ENCODE peak calls at places on chromosomes 5 and 9, in six cellular contexts. J, L, D, G, O and F are unnamed samples.

GRCh38 chr5:172546196-172546595 is 91.9 kb upstream of the SH3PXD2B start:
- DNase-seq in J (peak), L (no peak), D (no peak), G (no peak), O (no peak), F (no peak)

GRCh38 chr9:12930906-12931305 is 156.1 kb downstream of the LURAP1L start:
- DNase-seq in J (no peak), L (no peak), D (no peak), G (no peak), O (no peak), F (no peak)

GRCh38 chr5:108638021-108638420 is 109.7 kb upstream of the FER start:
- DNase-seq in J (no peak), L (no peak), D (no peak), G (no peak), O (no peak), F (no peak)

GRCh38 chr5:64532212-64532611 is 26.4 kb downstream of the RGS7BP start:
- DNase-seq in J (no peak), L (no peak), D (no peak), G (no peak), O (no peak), F (no peak)

GRCh38 chr9:21995652-21996275 is 1.2 kb downstream of the CDKN2B-AS1 start:
- DNase-seq in J (no peak), L (no peak), D (peak), G (peak), O (no peak), F (peak)

GRCh38 chr9:91905958-91906585 is 44.0 kb downstream of the ROR2 start:
- DNase-seq in J (no peak), L (no peak), D (no peak), G (no peak), O (no peak), F (peak)

GRCh38 chr9:138118601-138119071 is 241.1 kb downstream of the CACNA1B start:
- DNase-seq in J (no peak), L (no peak), D (no peak), G (no peak), O (no peak), F (no peak)

GRCh38 chr5:19605846-19606407 is 382.1 kb downstream of the CDH18 start:
- DNase-seq in J (no peak), L (no peak), D (no peak), G (no peak), O (no peak), F (no peak)

GRCh38 chr5:154813736-154814135 is 36.7 kb downstream of the FAXDC2 start:
- DNase-seq in J (no peak), L (no peak), D (no peak), G (no peak), O (no peak), F (no peak)

GRCh38 chr5:15983392-15983791 is 196.2 kb downstream of the MARCHF11 start:
- DNase-seq in J (no peak), L (no peak), D (no peak), G (no peak), O (no peak), F (no peak)

GRCh38 chr5:139575751-139576150 is 14.6 kb downstream of the UBE2D2 start:
- DNase-seq in J (no peak), L (no peak), D (no peak), G (no peak), O (no peak), F (no peak)

GRCh38 chr5:146802945-146803522 is 75.5 kb downstream of the PPP2R2B start:
- DNase-seq in J (no peak), L (no peak), D (no peak), G (no peak), O (no peak), F (no peak)

GRCh38 chr5:153960269-153961215 is 78.2 kb downstream of the FAM114A2 start:
- DNase-seq in J (no peak), L (no peak), D (peak), G (no peak), O (no peak), F (no peak)

GRCh38 chr5:109063223-109063622 is 315.5 kb downstream of the FER start:
- DNase-seq in J (no peak), L (no peak), D (no peak), G (no peak), O (no peak), F (no peak)

GRCh38 chr9:101495810-101496209 is 37.8 kb upstream of the RNF20 start:
- DNase-seq in J (no peak), L (no peak), D (no peak), G (no peak), O (no peak), F (no peak)

GRCh38 chr5:159514229-159514822 is 184.0 kb upstream of the IL12B start:
- DNase-seq in J (no peak), L (no peak), D (no peak), G (no peak), O (no peak), F (no peak)

GRCh38 chr5:73370620-73371583 is 77.7 kb downstream of the FOXD1 start:
- DNase-seq in J (no peak), L (peak), D (no peak), G (no peak), O (no peak), F (no peak)

GRCh38 chr5:171863928-171864327 is 78.3 kb downstream of the SMIM23 start:
- DNase-seq in J (no peak), L (no peak), D (no peak), G (no peak), O (no peak), F (no peak)

GRCh38 chr9:91302831-91303230 is 58.9 kb downstream of the AUH start:
- DNase-seq in J (no peak), L (peak), D (no peak), G (no peak), O (no peak), F (no peak)

GRCh38 chr9:33860200-33860871 is 43.4 kb downstream of the UBE2R2 start:
- DNase-seq in J (no peak), L (no peak), D (peak), G (no peak), O (no peak), F (no peak)

GRCh38 chr9:82170871-82171270 is 182.3 kb downstream of the SPATA31D1 start:
- DNase-seq in J (no peak), L (no peak), D (no peak), G (no peak), O (no peak), F (no peak)

GRCh38 chr9:89036383-89036782 is 45.1 kb downstream of the S1PR3 start:
- DNase-seq in J (no peak), L (no peak), D (no peak), G (no peak), O (no peak), F (no peak)

GRCh38 chr5:142874537-142874936 is 104.4 kb downstream of the ARHGAP26 start:
- DNase-seq in J (no peak), L (no peak), D (no peak), G (no peak), O (peak), F (no peak)

GRCh38 chr9:109730228-109730627 is 49.8 kb upstream of the PALM2AKAP2 start:
- DNase-seq in J (no peak), L (no peak), D (no peak), G (no peak), O (peak), F (no peak)

GRCh38 chr9:15714746-15715145 is 161.9 kb downstream of the CCDC171 start:
- DNase-seq in J (no peak), L (no peak), D (no peak), G (no peak), O (no peak), F (no peak)

GRCh38 chr5:58969253-58969652 is 386.4 kb downstream of the RAB3C start:
- DNase-seq in J (no peak), L (no peak), D (peak), G (no peak), O (no peak), F (no peak)

GRCh38 chr9:95004452-95005275 is 278.2 kb downstream of the AOPEP start:
- DNase-seq in J (peak), L (no peak), D (peak), G (peak), O (no peak), F (peak)

GRCh38 chr5:107567901-107568671 is 102.7 kb downstream of the EFNA5 start:
- DNase-seq in J (no peak), L (no peak), D (no peak), G (no peak), O (no peak), F (no peak)

GRCh38 chr9:136846376-136847064 is 2.7 kb upstream of the PHPT1 start:
- DNase-seq in J (no peak), L (no peak), D (no peak), G (no peak), O (no peak), F (no peak)

GRCh38 chr9:136848393-136849037 is 694 bp upstream of the PHPT1 start:
- DNase-seq in J (no peak), L (no peak), D (peak), G (peak), O (no peak), F (peak)

GRCh38 chr9:136847065-136847826 is 2.0 kb upstream of the PHPT1 start:
- DNase-seq in J (no peak), L (peak), D (peak), G (peak), O (no peak), F (no peak)

GRCh38 chr9:136849038-136849959 is at the start of gene PHPT1:
- DNase-seq in J (peak), L (peak), D (peak), G (peak), O (peak), F (peak)

DNA sequence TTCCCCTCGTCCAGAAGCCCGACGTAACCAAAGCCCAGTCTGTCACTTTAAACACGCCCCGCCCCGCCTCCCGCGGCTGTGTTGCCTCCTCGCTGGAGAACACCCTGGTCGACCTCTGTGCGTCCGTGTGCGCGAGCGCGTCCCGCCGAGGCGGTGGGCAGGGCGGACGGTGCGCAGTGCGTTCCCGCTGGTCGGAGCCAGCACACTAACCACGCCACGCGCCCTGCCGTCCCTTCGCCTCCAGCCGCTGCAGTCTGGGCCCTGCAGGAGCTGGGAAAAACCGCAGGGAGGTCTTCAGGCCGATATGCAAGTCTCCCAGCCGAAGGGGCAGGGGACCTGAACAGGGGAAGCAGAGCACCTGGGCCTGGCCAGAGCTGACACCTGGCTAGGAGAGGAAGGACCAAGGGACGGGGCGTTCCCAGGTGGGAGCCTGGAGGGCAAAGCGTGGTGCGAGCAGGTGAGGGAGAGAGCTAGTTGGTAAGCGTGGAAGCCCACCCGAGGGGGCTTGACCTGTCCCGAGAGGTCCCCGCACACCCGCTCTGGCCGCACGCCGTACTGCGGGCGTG is 1.3 kb upstream of the PHPT1 start:
- DNase-seq in J (peak), L (peak), D (peak), G (peak), O (peak), F (peak)
- TF ChIP-seq POLR2AphosphoS5 in J (peak), L (peak), D (peak), G (no peak), O (no peak), F (peak)

GRCh38 chr5:135979510-135979909 is 24.7 kb upstream of the LECT2 start:
- DNase-seq in J (no peak), L (no peak), D (no peak), G (no peak), O (no peak), F (no peak)
- TF ChIP-seq POLR2AphosphoS5 in J (no peak), L (no peak), D (no peak), G (no peak), O (no peak), F (no peak)

DNA sequence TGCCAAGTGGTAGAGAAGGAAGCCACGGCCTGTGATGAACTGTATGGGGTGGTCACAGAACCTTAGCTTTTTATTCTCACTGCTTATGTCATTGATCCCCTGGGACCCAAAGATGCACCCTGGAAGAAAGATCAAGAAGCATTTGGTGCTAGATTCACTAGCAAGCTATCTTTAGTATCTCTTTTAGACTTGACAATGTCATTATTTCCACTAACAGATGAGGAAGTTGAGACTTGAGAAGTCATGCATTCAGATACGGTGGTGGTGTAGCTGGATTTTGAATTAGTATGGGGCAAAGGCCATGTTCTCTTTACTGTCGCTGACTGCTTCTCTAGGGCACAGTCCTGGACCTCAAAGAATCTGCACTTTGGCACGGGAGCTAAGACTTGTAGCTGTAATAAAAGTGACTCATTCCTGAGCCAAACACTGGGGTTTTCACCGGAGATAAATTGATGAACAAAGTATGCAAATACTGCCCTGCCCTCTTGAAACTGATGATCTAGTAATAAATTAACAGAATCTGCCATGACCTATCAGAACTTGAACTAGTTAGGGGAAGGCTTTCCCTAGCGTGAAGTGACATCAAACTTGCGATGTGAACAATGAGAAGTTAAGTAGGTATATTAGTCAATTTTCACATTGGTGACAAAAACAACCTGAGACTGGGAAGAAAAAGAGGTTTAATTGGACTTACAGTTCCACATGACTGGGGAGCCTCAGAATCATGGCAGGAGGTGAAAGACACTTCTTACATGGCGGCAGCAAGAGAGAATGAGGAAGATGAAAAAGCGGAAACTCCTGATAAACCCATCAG is 5.4 kb downstream of the GDA start:
- DNase-seq in J (no peak), L (no peak), D (no peak), G (no peak), O (no peak), F (no peak)
- TF ChIP-seq POLR2AphosphoS5 in J (no peak), L (no peak), D (no peak), G (no peak), O (no peak), F (no peak)

DNA sequence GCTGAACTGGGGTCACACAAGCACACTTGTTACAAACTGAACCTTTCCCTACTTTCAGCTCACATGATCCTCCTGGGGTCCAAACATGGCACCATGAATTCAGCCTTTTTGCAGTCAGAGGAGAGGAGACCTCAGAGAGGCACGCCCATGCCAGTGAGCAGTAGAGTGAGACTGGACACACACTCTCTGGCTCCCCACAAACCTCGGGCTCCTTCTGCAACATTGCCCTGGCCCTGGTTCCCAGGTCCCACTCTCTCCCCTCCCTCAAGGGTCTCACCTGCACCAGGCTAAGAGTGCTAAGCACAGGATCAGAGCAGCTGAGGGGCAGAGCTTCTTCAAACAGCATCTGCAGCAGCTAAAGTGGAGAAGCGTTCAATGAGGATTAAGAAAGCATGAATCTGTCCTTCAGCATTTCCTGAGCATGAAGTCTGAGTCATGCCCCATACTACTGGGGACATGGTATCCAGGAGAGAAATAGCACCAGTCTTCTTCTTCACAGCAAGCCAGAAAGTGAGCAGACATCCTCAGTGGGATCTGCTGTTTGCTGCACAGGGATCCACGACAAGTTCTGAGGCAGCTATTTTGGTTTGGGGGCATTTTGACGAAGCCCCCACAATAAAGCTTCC is 27.2 kb downstream of the SLC35A4 start:
- DNase-seq in J (no peak), L (no peak), D (no peak), G (no peak), O (no peak), F (no peak)
- TF ChIP-seq POLR2AphosphoS5 in J (no peak), L (no peak), D (no peak), G (no peak), O (no peak), F (no peak)